ENCODE peak calls at places on chromosomes 13 and 19, in six cellular contexts. One of them, this sample, is unnamed.

GRCh38 chr13:75931116-75931515 is 295.0 kb downstream of the LMO7 start:
- DNase-seq in memory B cell: no peak
- DNase-seq in bronchial epithelial cell: no peak
- DNase-seq in activated T-helper 1 cell treated with Interleukin-2 at 50 U/mL for 16 hours: no peak
- DNase-seq in NCI-H748 treated with DMSO at 0.1 percent for 48 hours: no peak
- DNase-seq in endodermal cell: no peak
- DNase-seq in this sample: no peak

GRCh38 chr19:54673222-54673621 is 10.4 kb downstream of the LILRB4 start:
- DNase-seq in memory B cell: no peak
- DNase-seq in bronchial epithelial cell: no peak
- DNase-seq in activated T-helper 1 cell treated with Interleukin-2 at 50 U/mL for 16 hours: no peak
- DNase-seq in NCI-H748 treated with DMSO at 0.1 percent for 48 hours: no peak
- DNase-seq in endodermal cell: no peak
- DNase-seq in this sample: no peak

GRCh38 chr13:59394526-59394925 is 769.2 kb downstream of the DIAPH3 start:
- DNase-seq in memory B cell: no peak
- DNase-seq in bronchial epithelial cell: no peak
- DNase-seq in activated T-helper 1 cell treated with Interleukin-2 at 50 U/mL for 16 hours: no peak
- DNase-seq in NCI-H748 treated with DMSO at 0.1 percent for 48 hours: no peak
- DNase-seq in endodermal cell: no peak
- DNase-seq in this sample: no peak

GRCh38 chr19:347946-348861 is 3.6 kb upstream of the MIER2 start:
- DNase-seq in memory B cell: no peak
- DNase-seq in bronchial epithelial cell: no peak
- DNase-seq in activated T-helper 1 cell treated with Interleukin-2 at 50 U/mL for 16 hours: no peak
- DNase-seq in NCI-H748 treated with DMSO at 0.1 percent for 48 hours: no peak
- DNase-seq in endodermal cell: peak
- DNase-seq in this sample: no peak

GRCh38 chr13:73851104-73851503 is 283.1 kb downstream of the KLF12 start:
- DNase-seq in memory B cell: no peak
- DNase-seq in bronchial epithelial cell: no peak
- DNase-seq in activated T-helper 1 cell treated with Interleukin-2 at 50 U/mL for 16 hours: no peak
- DNase-seq in NCI-H748 treated with DMSO at 0.1 percent for 48 hours: no peak
- DNase-seq in endodermal cell: no peak
- DNase-seq in this sample: no peak

GRCh38 chr19:47109541-47110375 is 3.8 kb downstream of the ZC3H4 start:
- DNase-seq in memory B cell: no peak
- DNase-seq in bronchial epithelial cell: peak
- DNase-seq in activated T-helper 1 cell treated with Interleukin-2 at 50 U/mL for 16 hours: no peak
- DNase-seq in NCI-H748 treated with DMSO at 0.1 percent for 48 hours: no peak
- DNase-seq in endodermal cell: peak
- DNase-seq in this sample: no peak

GRCh38 chr13:102839462-102839861 is 6.4 kb upstream of the ERCC5 start:
- DNase-seq in memory B cell: no peak
- DNase-seq in bronchial epithelial cell: no peak
- DNase-seq in activated T-helper 1 cell treated with Interleukin-2 at 50 U/mL for 16 hours: no peak
- DNase-seq in NCI-H748 treated with DMSO at 0.1 percent for 48 hours: no peak
- DNase-seq in endodermal cell: no peak
- DNase-seq in this sample: no peak

GRCh38 chr19:3028305-3029069 is 593 bp downstream of the TLE2 start:
- DNase-seq in memory B cell: no peak
- DNase-seq in bronchial epithelial cell: no peak
- DNase-seq in activated T-helper 1 cell treated with Interleukin-2 at 50 U/mL for 16 hours: no peak
- DNase-seq in NCI-H748 treated with DMSO at 0.1 percent for 48 hours: no peak
- DNase-seq in endodermal cell: peak
- DNase-seq in this sample: no peak

GRCh38 chr13:37134411-37135041 is 29.1 kb upstream of the CSNK1A1L start:
- DNase-seq in memory B cell: no peak
- DNase-seq in bronchial epithelial cell: no peak
- DNase-seq in activated T-helper 1 cell treated with Interleukin-2 at 50 U/mL for 16 hours: no peak
- DNase-seq in NCI-H748 treated with DMSO at 0.1 percent for 48 hours: no peak
- DNase-seq in endodermal cell: no peak
- DNase-seq in this sample: no peak

GRCh38 chr13:91232716-91233115 is 114.8 kb upstream of the MIR17HG start:
- DNase-seq in memory B cell: no peak
- DNase-seq in bronchial epithelial cell: no peak
- DNase-seq in activated T-helper 1 cell treated with Interleukin-2 at 50 U/mL for 16 hours: no peak
- DNase-seq in NCI-H748 treated with DMSO at 0.1 percent for 48 hours: no peak
- DNase-seq in endodermal cell: no peak
- DNase-seq in this sample: no peak

GRCh38 chr13:52195052-52195837 is 35.8 kb upstream of the NEK3 start:
- DNase-seq in memory B cell: peak
- DNase-seq in bronchial epithelial cell: peak
- DNase-seq in activated T-helper 1 cell treated with Interleukin-2 at 50 U/mL for 16 hours: peak
- DNase-seq in NCI-H748 treated with DMSO at 0.1 percent for 48 hours: no peak
- DNase-seq in endodermal cell: peak
- DNase-seq in this sample: peak

GRCh38 chr13:21045101-21045500 is 16.3 kb downstream of the LATS2 start:
- DNase-seq in memory B cell: no peak
- DNase-seq in bronchial epithelial cell: no peak
- DNase-seq in activated T-helper 1 cell treated with Interleukin-2 at 50 U/mL for 16 hours: no peak
- DNase-seq in NCI-H748 treated with DMSO at 0.1 percent for 48 hours: no peak
- DNase-seq in endodermal cell: no peak
- DNase-seq in this sample: no peak

GRCh38 chr19:29098863-29099481 is 114.0 kb downstream of the UQCRFS1 start:
- DNase-seq in memory B cell: no peak
- DNase-seq in bronchial epithelial cell: peak
- DNase-seq in activated T-helper 1 cell treated with Interleukin-2 at 50 U/mL for 16 hours: no peak
- DNase-seq in NCI-H748 treated with DMSO at 0.1 percent for 48 hours: no peak
- DNase-seq in endodermal cell: no peak
- DNase-seq in this sample: no peak

GRCh38 chr13:69857188-69857821 is 250.3 kb upstream of the ATXN8OS start:
- DNase-seq in memory B cell: no peak
- DNase-seq in bronchial epithelial cell: peak
- DNase-seq in activated T-helper 1 cell treated with Interleukin-2 at 50 U/mL for 16 hours: no peak
- DNase-seq in NCI-H748 treated with DMSO at 0.1 percent for 48 hours: peak
- DNase-seq in endodermal cell: no peak
- DNase-seq in this sample: no peak

GRCh38 chr13:93151277-93151676 is 75.3 kb upstream of the GPC6 start:
- DNase-seq in memory B cell: no peak
- DNase-seq in bronchial epithelial cell: peak
- DNase-seq in activated T-helper 1 cell treated with Interleukin-2 at 50 U/mL for 16 hours: no peak
- DNase-seq in NCI-H748 treated with DMSO at 0.1 percent for 48 hours: no peak
- DNase-seq in endodermal cell: no peak
- DNase-seq in this sample: no peak

GRCh38 chr13:93881418-93881817 is 598.1 kb downstream of the DCT start:
- DNase-seq in memory B cell: no peak
- DNase-seq in bronchial epithelial cell: no peak
- DNase-seq in activated T-helper 1 cell treated with Interleukin-2 at 50 U/mL for 16 hours: no peak
- DNase-seq in NCI-H748 treated with DMSO at 0.1 percent for 48 hours: no peak
- DNase-seq in endodermal cell: no peak
- DNase-seq in this sample: no peak

GRCh38 chr13:93398167-93398566 is 171.6 kb downstream of the GPC6 start:
- DNase-seq in memory B cell: no peak
- DNase-seq in bronchial epithelial cell: peak
- DNase-seq in activated T-helper 1 cell treated with Interleukin-2 at 50 U/mL for 16 hours: no peak
- DNase-seq in NCI-H748 treated with DMSO at 0.1 percent for 48 hours: no peak
- DNase-seq in endodermal cell: no peak
- DNase-seq in this sample: no peak

GRCh38 chr13:107680115-107680514 is 535.2 kb downstream of the LIG4 start:
- DNase-seq in memory B cell: no peak
- DNase-seq in bronchial epithelial cell: no peak
- DNase-seq in activated T-helper 1 cell treated with Interleukin-2 at 50 U/mL for 16 hours: no peak
- DNase-seq in NCI-H748 treated with DMSO at 0.1 percent for 48 hours: peak
- DNase-seq in endodermal cell: no peak
- DNase-seq in this sample: no peak

GRCh38 chr19:17090501-17091074 is 15.0 kb downstream of the MYO9B start:
- DNase-seq in memory B cell: peak
- DNase-seq in bronchial epithelial cell: peak
- DNase-seq in activated T-helper 1 cell treated with Interleukin-2 at 50 U/mL for 16 hours: no peak
- DNase-seq in NCI-H748 treated with DMSO at 0.1 percent for 48 hours: no peak
- DNase-seq in endodermal cell: no peak
- DNase-seq in this sample: no peak

GRCh38 chr19:7550987-7551761 is 15.7 kb downstream of the PNPLA6 start:
- DNase-seq in memory B cell: no peak
- DNase-seq in bronchial epithelial cell: peak
- DNase-seq in activated T-helper 1 cell treated with Interleukin-2 at 50 U/mL for 16 hours: no peak
- DNase-seq in NCI-H748 treated with DMSO at 0.1 percent for 48 hours: no peak
- DNase-seq in endodermal cell: peak
- DNase-seq in this sample: no peak

GRCh38 chr13:34044660-34045080 is 226.7 kb downstream of the RFC3 start:
- DNase-seq in memory B cell: no peak
- DNase-seq in bronchial epithelial cell: peak
- DNase-seq in activated T-helper 1 cell treated with Interleukin-2 at 50 U/mL for 16 hours: no peak
- DNase-seq in NCI-H748 treated with DMSO at 0.1 percent for 48 hours: no peak
- DNase-seq in endodermal cell: no peak
- DNase-seq in this sample: no peak

GRCh38 chr13:109951491-109951890 is 165.1 kb upstream of the IRS2 start:
- DNase-seq in memory B cell: no peak
- DNase-seq in bronchial epithelial cell: peak
- DNase-seq in activated T-helper 1 cell treated with Interleukin-2 at 50 U/mL for 16 hours: no peak
- DNase-seq in NCI-H748 treated with DMSO at 0.1 percent for 48 hours: no peak
- DNase-seq in endodermal cell: no peak
- DNase-seq in this sample: no peak

GRCh38 chr19:44694184-44694579 is 4.8 kb upstream of the CEACAM16 start:
- DNase-seq in memory B cell: no peak
- DNase-seq in bronchial epithelial cell: no peak
- DNase-seq in activated T-helper 1 cell treated with Interleukin-2 at 50 U/mL for 16 hours: no peak
- DNase-seq in NCI-H748 treated with DMSO at 0.1 percent for 48 hours: no peak
- DNase-seq in endodermal cell: peak
- DNase-seq in this sample: no peak

GRCh38 chr19:46634045-46634655 is 1.9 kb downstream of the GNG8 start:
- DNase-seq in memory B cell: peak
- DNase-seq in bronchial epithelial cell: peak
- DNase-seq in activated T-helper 1 cell treated with Interleukin-2 at 50 U/mL for 16 hours: peak
- DNase-seq in NCI-H748 treated with DMSO at 0.1 percent for 48 hours: peak
- DNase-seq in endodermal cell: peak
- DNase-seq in this sample: peak

GRCh38 chr19:51366999-51367564 is 894 bp upstream of the ETFB start:
- DNase-seq in memory B cell: peak
- DNase-seq in bronchial epithelial cell: peak
- DNase-seq in activated T-helper 1 cell treated with Interleukin-2 at 50 U/mL for 16 hours: no peak
- DNase-seq in NCI-H748 treated with DMSO at 0.1 percent for 48 hours: no peak
- DNase-seq in endodermal cell: no peak
- DNase-seq in this sample: peak

GRCh38 chr13:97844151-97844550 is 109.3 kb upstream of the IPO5 start:
- DNase-seq in memory B cell: no peak
- DNase-seq in bronchial epithelial cell: peak
- DNase-seq in activated T-helper 1 cell treated with Interleukin-2 at 50 U/mL for 16 hours: no peak
- DNase-seq in NCI-H748 treated with DMSO at 0.1 percent for 48 hours: no peak
- DNase-seq in endodermal cell: no peak
- DNase-seq in this sample: no peak

GRCh38 chr13:42355118-42355840 is 83.3 kb downstream of the AKAP11 start:
- DNase-seq in memory B cell: no peak
- DNase-seq in bronchial epithelial cell: no peak
- DNase-seq in activated T-helper 1 cell treated with Interleukin-2 at 50 U/mL for 16 hours: peak
- DNase-seq in NCI-H748 treated with DMSO at 0.1 percent for 48 hours: no peak
- DNase-seq in endodermal cell: no peak
- DNase-seq in this sample: no peak

GRCh38 chr13:39954476-39954875 is 299.0 kb downstream of the COG6 start:
- DNase-seq in memory B cell: no peak
- DNase-seq in bronchial epithelial cell: no peak
- DNase-seq in activated T-helper 1 cell treated with Interleukin-2 at 50 U/mL for 16 hours: no peak
- DNase-seq in NCI-H748 treated with DMSO at 0.1 percent for 48 hours: no peak
- DNase-seq in endodermal cell: no peak
- DNase-seq in this sample: no peak

GRCh38 chr19:18481505-18482222 is 40.2 kb downstream of the ELL start:
- DNase-seq in memory B cell: no peak
- DNase-seq in bronchial epithelial cell: no peak
- DNase-seq in activated T-helper 1 cell treated with Interleukin-2 at 50 U/mL for 16 hours: no peak
- DNase-seq in NCI-H748 treated with DMSO at 0.1 percent for 48 hours: no peak
- DNase-seq in endodermal cell: no peak
- DNase-seq in this sample: no peak

This sample was measured in effector memory CD4-positive, alpha-beta T cell.